ENCODE peak calls at places on chromosome 9, in seven cellular contexts. W is HCT116, A is A549, O is HepG2, D is K562, P is H1, T is GM12878. E is an unnamed sample.
A peak's percentile ranks its signal among the peaks of the same experiment; 100 is the strongest.

GRCh38 chr9:87629094-87629493 is 96.8 kb upstream of the CTSL start:
- DNase-seq in W (no peak), A (no peak), O (no peak), D (no peak), P (no peak), T (no peak), E (no peak)

GRCh38 chr9:5920860-5921328 is 30.2 kb downstream of the MLANA start:
- DNase-seq in W (no peak), A (no peak), O (no peak), D (no peak), P (no peak), T (peak; percentile 66), E (peak; percentile 38)

GRCh38 chr9:92158097-92158601 is 42.9 kb upstream of the SPTLC1 start:
- DNase-seq in W (no peak), A (no peak), O (no peak), D (no peak), P (no peak), T (no peak), E (no peak)

GRCh38 chr9:107137495-107138202 is 145.4 kb upstream of the RAD23B start:
- DNase-seq in W (peak; percentile 29), A (peak; percentile 32), O (peak; percentile 21), D (peak; percentile 72), P (no peak), T (no peak), E (peak; percentile 33)

GRCh38 chr9:127311239-127311741 is 46.7 kb downstream of the GARNL3 start:
- DNase-seq in W (peak; percentile 1), A (peak; percentile 60), O (peak; percentile 30), D (peak; percentile 31), P (no peak), T (no peak), E (peak; percentile 36)

GRCh38 chr9:19028835-19029451 is 4.1 kb downstream of the SAXO1 start:
- DNase-seq in W (peak; percentile 52), A (peak; percentile 66), O (peak; percentile 54), D (peak; percentile 56), P (no peak), T (no peak), E (peak; percentile 75)

GRCh38 chr9:33289501-33289900 is 815 bp upstream of the NFX1 start:
- DNase-seq in W (no peak), A (no peak), O (no peak), D (no peak), P (no peak), T (no peak), E (no peak)

GRCh38 chr9:92964981-92965758 is 17.8 kb downstream of the FGD3 start:
- DNase-seq in W (no peak), A (no peak), O (no peak), D (no peak), P (no peak), T (no peak), E (no peak)

GRCh38 chr9:33244150-33244784 is 4.3 kb downstream of the SPINK4 start:
- DNase-seq in W (no peak), A (no peak), O (peak; percentile 34), D (no peak), P (no peak), T (no peak), E (no peak)

GRCh38 chr9:135126480-135127187 is 39.2 kb downstream of the OLFM1 start:
- DNase-seq in W (peak; percentile 68), A (peak; percentile 75), O (no peak), D (no peak), P (no peak), T (no peak), E (no peak)

GRCh38 chr9:107559499-107560086 is 70.0 kb upstream of the KLF4 start:
- DNase-seq in W (no peak), A (no peak), O (no peak), D (no peak), P (no peak), T (no peak), E (no peak)

GRCh38 chr9:97807681-97808080 is 45.3 kb upstream of the FOXE1 start:
- DNase-seq in W (no peak), A (no peak), O (no peak), D (no peak), P (no peak), T (no peak), E (no peak)

GRCh38 chr9:95772320-95773060 is 103.0 kb upstream of the ERCC6L2 start:
- DNase-seq in W (no peak), A (no peak), O (peak; percentile 49), D (no peak), P (peak; percentile 29), T (no peak), E (peak; percentile 65)

GRCh38 chr9:98774746-98775145 is 21.6 kb downstream of the ANKS6 start:
- DNase-seq in W (no peak), A (peak; percentile 33), O (no peak), D (peak; percentile 83), P (no peak), T (no peak), E (no peak)

GRCh38 chr9:16031486-16031885 is 478.6 kb downstream of the CCDC171 start:
- DNase-seq in W (no peak), A (no peak), O (no peak), D (no peak), P (no peak), T (no peak), E (no peak)

GRCh38 chr9:2181794-2182193 is 166.6 kb downstream of the SMARCA2 start:
- DNase-seq in W (peak; percentile 12), A (peak; percentile 34), O (no peak), D (peak; percentile 18), P (no peak), T (no peak), E (peak; percentile 7)

GRCh38 chr9:134313470-134313869 is 12.8 kb upstream of the RXRA start:
- DNase-seq in W (no peak), A (no peak), O (no peak), D (no peak), P (no peak), T (no peak), E (no peak)

GRCh38 chr9:96505316-96505991 is 55.5 kb downstream of the HABP4 start:
- DNase-seq in W (no peak), A (no peak), O (no peak), D (no peak), P (no peak), T (no peak), E (no peak)

GRCh38 chr9:131464354-131465000 is 38.2 kb upstream of the POMT1 start:
- DNase-seq in W (no peak), A (no peak), O (no peak), D (no peak), P (no peak), T (no peak), E (no peak)

GRCh38 chr9:98738741-98739140 is 30.0 kb upstream of the GABBR2 start:
- DNase-seq in W (no peak), A (no peak), O (no peak), D (no peak), P (no peak), T (no peak), E (no peak)

GRCh38 chr9:124066783-124067563 is 55.4 kb downstream of the LHX2 start:
- DNase-seq in W (no peak), A (no peak), O (no peak), D (no peak), P (no peak), T (no peak), E (no peak)

GRCh38 chr9:129669946-129670345 is 4.5 kb downstream of the PRRX2 start:
- DNase-seq in W (no peak), A (no peak), O (no peak), D (no peak), P (no peak), T (no peak), E (no peak)

GRCh38 chr9:128098936-128099931 is 28.3 kb downstream of the PTGES2 start:
- DNase-seq in W (no peak), A (no peak), O (no peak), D (peak; percentile 47), P (no peak), T (no peak), E (no peak)

GRCh38 chr9:71352837-71353236 is 231.4 kb upstream of the TRPM3 start:
- DNase-seq in W (no peak), A (no peak), O (no peak), D (no peak), P (no peak), T (no peak), E (no peak)

GRCh38 chr9:71357346-71357745 is 235.9 kb upstream of the TRPM3 start:
- DNase-seq in W (no peak), A (no peak), O (no peak), D (no peak), P (no peak), T (no peak), E (no peak)

GRCh38 chr9:71361357-71361756 is 239.9 kb upstream of the TRPM3 start:
- DNase-seq in W (no peak), A (no peak), O (no peak), D (no peak), P (no peak), T (no peak), E (no peak)

GRCh38 chr9:71353723-71354122 is 232.3 kb upstream of the TRPM3 start:
- DNase-seq in W (no peak), A (no peak), O (no peak), D (no peak), P (no peak), T (no peak), E (peak; percentile 18)

DNA sequence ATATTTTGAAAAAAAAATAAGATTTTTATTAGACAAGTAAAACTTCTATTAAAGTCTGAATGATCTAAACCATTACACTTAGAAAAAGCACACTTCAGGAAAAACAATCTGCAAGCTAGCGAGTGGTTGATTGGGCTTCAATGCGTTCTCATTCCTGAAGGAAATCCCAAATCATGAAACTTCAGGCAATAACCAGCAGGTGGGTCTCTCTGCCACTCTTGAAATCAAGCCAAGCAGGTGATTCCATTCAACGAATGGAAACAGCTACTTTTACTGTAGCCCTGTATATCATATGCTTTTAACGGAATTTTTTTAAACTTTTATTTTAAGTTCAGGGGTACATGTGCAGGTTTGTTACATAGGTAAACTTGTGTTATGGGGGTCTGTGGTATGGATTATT is 234.5 kb upstream of the TRPM3 start:
- DNase-seq in W (peak; percentile 3), A (peak; percentile 9), O (peak; percentile 2), D (no peak), P (no peak), T (no peak), E (no peak)
- TF ChIP-seq CEBPB in W (no peak), A (no peak), O (no peak), D (no peak), P (no peak), T (no peak), E (no peak)

GRCh38 chr9:110288503-110288902 is 32.2 kb upstream of the TXN start:
- DNase-seq in W (no peak), A (no peak), O (no peak), D (no peak), P (no peak), T (no peak), E (no peak)
- TF ChIP-seq CEBPB in W (no peak), A (no peak), O (no peak), D (no peak), P (no peak), T (no peak), E (no peak)

DNA sequence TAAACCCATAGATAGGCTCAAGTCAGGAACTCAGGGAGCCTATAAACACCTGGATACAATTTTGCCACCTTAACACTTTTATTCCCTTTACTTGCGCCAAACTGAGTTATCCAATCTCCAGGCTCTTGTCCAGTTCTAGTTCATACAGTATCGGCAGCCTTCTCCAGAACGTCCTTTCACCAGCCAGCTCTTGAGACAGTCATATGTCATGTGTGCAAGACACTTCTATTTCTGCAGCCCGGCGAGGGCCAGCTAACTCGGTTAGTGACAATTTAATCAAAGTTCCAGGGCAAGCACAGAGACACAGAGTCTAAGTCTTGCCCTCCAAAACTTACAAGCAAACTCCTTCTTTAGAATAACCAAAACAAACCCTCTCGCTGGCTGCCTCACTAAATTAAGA is 12.9 kb downstream of the ABCA1 start:
- DNase-seq in W (no peak), A (no peak), O (no peak), D (no peak), P (no peak), T (no peak), E (no peak)
- TF ChIP-seq CEBPB in W (no peak), A (no peak), O (no peak), D (no peak), P (no peak), T (no peak), E (no peak)

GRCh38 chr9:120904061-120904998 is 22.3 kb downstream of the TRAF1 start:
- DNase-seq in W (no peak), A (no peak), O (no peak), D (no peak), P (no peak), T (no peak), E (no peak)
- TF ChIP-seq CEBPB in W (no peak), A (no peak), O (no peak), D (no peak), P (no peak), T (no peak), E (no peak)